ENCODE peak calls at places on chromosomes 4 and X, in nine cellular contexts. One of them, this sample, is unnamed. For H3K4me1, the result is how much of the 10 kb centered on the place peaks cover.

GRCh38 chrX:97850911-97851310 is 967.2 kb downstream of the RPA4 start:
- DNase-seq in K562: no peak
- DNase-seq in spleen: no peak
- DNase-seq in stomach: no peak
- DNase-seq in breast epithelium: no peak
- DNase-seq in transverse colon: no peak
- DNase-seq in HCT116: no peak
- DNase-seq in SK-N-SH: no peak
- DNase-seq in GM23338: no peak
- DNase-seq in this sample: no peak

GRCh38 chr4:78788005-78788889 is 12.1 kb downstream of the BMP2K start:
- DNase-seq in K562: no peak
- DNase-seq in spleen: no peak
- DNase-seq in stomach: no peak
- DNase-seq in breast epithelium: no peak
- DNase-seq in transverse colon: no peak
- DNase-seq in HCT116: no peak
- DNase-seq in SK-N-SH: no peak
- DNase-seq in GM23338: no peak
- DNase-seq in this sample: no peak

GRCh38 chrX:45743081-45743533 is 542.4 kb upstream of the DIPK2B start:
- DNase-seq in K562: peak
- DNase-seq in spleen: no peak
- DNase-seq in stomach: no peak
- DNase-seq in breast epithelium: no peak
- DNase-seq in transverse colon: no peak
- DNase-seq in HCT116: peak
- DNase-seq in SK-N-SH: peak
- DNase-seq in GM23338: peak
- DNase-seq in this sample: no peak

GRCh38 chr4:149785686-149786431 is 29.8 kb downstream of the IQCM start:
- DNase-seq in K562: no peak
- DNase-seq in spleen: no peak
- DNase-seq in stomach: no peak
- DNase-seq in breast epithelium: no peak
- DNase-seq in transverse colon: no peak
- DNase-seq in HCT116: no peak
- DNase-seq in SK-N-SH: no peak
- DNase-seq in GM23338: peak
- DNase-seq in this sample: no peak

GRCh38 chr4:171847751-171848150 is 34.5 kb downstream of the GALNTL6 start:
- DNase-seq in K562: no peak
- DNase-seq in spleen: no peak
- DNase-seq in stomach: no peak
- DNase-seq in breast epithelium: no peak
- DNase-seq in transverse colon: no peak
- DNase-seq in HCT116: no peak
- DNase-seq in SK-N-SH: no peak
- DNase-seq in GM23338: no peak
- DNase-seq in this sample: no peak

GRCh38 chr4:56055991-56056390 is 107.2 kb downstream of the CEP135 start:
- DNase-seq in K562: no peak
- DNase-seq in spleen: no peak
- DNase-seq in stomach: no peak
- DNase-seq in breast epithelium: no peak
- DNase-seq in transverse colon: no peak
- DNase-seq in HCT116: no peak
- DNase-seq in SK-N-SH: no peak
- DNase-seq in GM23338: no peak
- DNase-seq in this sample: no peak

GRCh38 chr4:54228064-54228527 is 997 bp upstream of the PDGFRA start:
- DNase-seq in K562: peak
- DNase-seq in spleen: peak
- DNase-seq in stomach: peak
- DNase-seq in breast epithelium: peak
- DNase-seq in transverse colon: peak
- DNase-seq in HCT116: no peak
- DNase-seq in SK-N-SH: peak
- DNase-seq in GM23338: peak
- DNase-seq in this sample: peak

GRCh38 chr4:20030108-20030507 is 221.6 kb upstream of the SLIT2 start:
- DNase-seq in K562: no peak
- DNase-seq in spleen: no peak
- DNase-seq in stomach: no peak
- DNase-seq in breast epithelium: no peak
- DNase-seq in transverse colon: no peak
- DNase-seq in HCT116: no peak
- DNase-seq in SK-N-SH: no peak
- DNase-seq in GM23338: no peak
- DNase-seq in this sample: no peak

GRCh38 chrX:41449615-41450014 is 2.5 kb downstream of the NYX start:
- DNase-seq in K562: no peak
- DNase-seq in spleen: no peak
- DNase-seq in stomach: no peak
- DNase-seq in breast epithelium: no peak
- DNase-seq in transverse colon: no peak
- DNase-seq in HCT116: no peak
- DNase-seq in SK-N-SH: no peak
- DNase-seq in GM23338: no peak
- DNase-seq in this sample: no peak

GRCh38 chr4:54041916-54042315 is 22.5 kb downstream of the CHIC2 start:
- DNase-seq in K562: no peak
- DNase-seq in spleen: no peak
- DNase-seq in stomach: no peak
- DNase-seq in breast epithelium: no peak
- DNase-seq in transverse colon: no peak
- DNase-seq in HCT116: no peak
- DNase-seq in SK-N-SH: no peak
- DNase-seq in GM23338: no peak
- DNase-seq in this sample: no peak

GRCh38 chr4:165118256-165118909 is 5.7 kb upstream of the TMEM192 start:
- DNase-seq in K562: no peak
- DNase-seq in spleen: no peak
- DNase-seq in stomach: no peak
- DNase-seq in breast epithelium: no peak
- DNase-seq in transverse colon: no peak
- DNase-seq in HCT116: no peak
- DNase-seq in SK-N-SH: no peak
- DNase-seq in GM23338: no peak
- DNase-seq in this sample: no peak

GRCh38 chrX:72348247-72348979 is 42.7 kb upstream of the CITED1 start:
- DNase-seq in K562: peak
- DNase-seq in spleen: no peak
- DNase-seq in stomach: no peak
- DNase-seq in breast epithelium: no peak
- DNase-seq in transverse colon: no peak
- DNase-seq in HCT116: no peak
- DNase-seq in SK-N-SH: no peak
- DNase-seq in GM23338: no peak
- DNase-seq in this sample: no peak

GRCh38 chrX:70481424-70481823 is 36.8 kb downstream of the DLG3 start:
- DNase-seq in K562: no peak
- DNase-seq in spleen: no peak
- DNase-seq in stomach: no peak
- DNase-seq in breast epithelium: no peak
- DNase-seq in transverse colon: no peak
- DNase-seq in HCT116: no peak
- DNase-seq in SK-N-SH: no peak
- DNase-seq in GM23338: no peak
- DNase-seq in this sample: no peak

GRCh38 chr4:176387571-176387970 is 67.8 kb downstream of the SPCS3 start:
- DNase-seq in K562: no peak
- DNase-seq in spleen: no peak
- DNase-seq in stomach: no peak
- DNase-seq in breast epithelium: no peak
- DNase-seq in transverse colon: no peak
- DNase-seq in HCT116: no peak
- DNase-seq in SK-N-SH: no peak
- DNase-seq in GM23338: no peak
- DNase-seq in this sample: no peak

DNA sequence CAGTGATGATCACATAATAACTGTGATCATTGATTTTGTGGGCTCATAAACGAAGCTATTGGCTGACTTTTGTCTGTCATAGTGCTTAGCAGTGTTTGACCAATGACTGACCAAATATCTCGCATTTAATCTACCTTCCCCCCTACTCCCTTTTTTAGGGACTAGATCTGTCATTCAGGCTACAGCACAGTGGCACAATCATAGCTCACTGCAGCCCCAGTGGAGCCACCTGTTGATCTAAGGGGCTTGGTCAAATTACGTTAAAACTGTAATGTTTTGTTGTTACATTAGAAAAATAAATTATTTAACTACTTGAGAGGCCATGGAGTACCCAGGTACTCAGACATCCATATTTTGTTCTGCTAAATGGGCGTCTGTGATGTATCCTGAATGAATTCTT is 1.5 kb downstream of the FUNDC2 start:
- DNase-seq in K562: peak
- DNase-seq in spleen: no peak
- DNase-seq in stomach: no peak
- DNase-seq in breast epithelium: no peak
- DNase-seq in transverse colon: no peak
- DNase-seq in HCT116: no peak
- DNase-seq in SK-N-SH: no peak
- DNase-seq in GM23338: no peak
- DNase-seq in this sample: no peak
- TF ChIP-seq CTCF in K562: peak
- TF ChIP-seq CTCF in spleen: no peak
- TF ChIP-seq CTCF in stomach: no peak
- TF ChIP-seq CTCF in breast epithelium: no peak
- TF ChIP-seq CTCF in transverse colon: no peak
- TF ChIP-seq CTCF in HCT116: no peak
- TF ChIP-seq CTCF in SK-N-SH: no peak
- TF ChIP-seq CTCF in GM23338: no peak
- TF ChIP-seq CTCF in this sample: no peak

DNA sequence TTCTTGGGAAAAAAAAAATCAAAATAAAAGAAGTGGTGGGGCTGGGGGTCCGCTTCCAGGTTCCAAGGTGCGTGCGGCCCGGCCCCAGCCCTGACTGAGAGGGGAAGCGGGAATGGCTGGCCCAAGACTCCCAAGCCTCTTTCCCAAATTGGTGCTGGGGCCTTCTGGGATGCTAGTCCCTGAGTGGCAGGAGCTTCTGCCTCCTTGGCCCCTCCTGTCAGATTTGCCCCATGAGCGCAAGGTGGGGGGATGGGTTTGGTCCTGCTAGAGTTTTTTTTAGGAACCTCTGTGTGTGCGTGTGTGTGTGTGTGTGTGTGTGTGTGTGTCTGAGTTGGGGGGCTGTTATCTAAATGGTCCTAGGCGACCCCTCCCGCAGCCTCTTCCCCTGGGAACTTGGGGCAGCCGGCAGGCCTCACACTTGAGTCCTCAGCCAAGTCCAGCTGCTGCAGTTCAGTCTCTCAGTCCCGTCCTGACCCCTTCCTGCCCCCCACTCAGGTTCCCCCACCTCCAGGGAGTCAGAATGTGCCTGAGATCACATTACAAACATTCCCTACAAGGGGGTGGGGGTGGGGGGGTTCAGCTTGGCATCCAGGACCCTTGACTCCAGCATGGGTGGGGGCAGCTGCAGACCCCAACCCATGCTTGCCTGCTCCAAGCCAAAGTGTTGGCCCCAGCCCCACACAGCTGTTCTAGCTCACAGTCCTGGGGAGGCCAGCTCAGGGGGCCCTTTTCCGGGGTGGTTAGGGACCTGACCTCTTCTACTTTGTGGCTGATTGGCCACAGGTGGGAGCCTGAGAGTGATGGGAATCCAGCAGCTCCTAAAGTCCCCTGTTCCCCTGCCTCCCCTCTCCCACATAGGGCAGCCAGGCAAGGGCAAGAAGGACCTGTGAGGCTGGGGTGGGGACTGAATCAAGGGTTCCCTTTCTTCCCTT is 4.0 kb downstream of the EFNB1 start:
- DNase-seq in K562: no peak
- DNase-seq in spleen: no peak
- DNase-seq in stomach: no peak
- DNase-seq in breast epithelium: no peak
- DNase-seq in transverse colon: no peak
- DNase-seq in HCT116: no peak
- DNase-seq in SK-N-SH: no peak
- DNase-seq in GM23338: peak
- DNase-seq in this sample: peak
- H3K4me1 ChIP-seq in K562: under half
- H3K4me1 ChIP-seq in spleen: under half
- H3K4me1 ChIP-seq in stomach: under half
- H3K4me1 ChIP-seq in breast epithelium: under half
- H3K4me1 ChIP-seq in transverse colon: under half
- H3K4me1 ChIP-seq in HCT116: under half
- H3K4me1 ChIP-seq in SK-N-SH: under half
- H3K4me1 ChIP-seq in GM23338: under half
- H3K4me1 ChIP-seq in this sample: under half

DNA sequence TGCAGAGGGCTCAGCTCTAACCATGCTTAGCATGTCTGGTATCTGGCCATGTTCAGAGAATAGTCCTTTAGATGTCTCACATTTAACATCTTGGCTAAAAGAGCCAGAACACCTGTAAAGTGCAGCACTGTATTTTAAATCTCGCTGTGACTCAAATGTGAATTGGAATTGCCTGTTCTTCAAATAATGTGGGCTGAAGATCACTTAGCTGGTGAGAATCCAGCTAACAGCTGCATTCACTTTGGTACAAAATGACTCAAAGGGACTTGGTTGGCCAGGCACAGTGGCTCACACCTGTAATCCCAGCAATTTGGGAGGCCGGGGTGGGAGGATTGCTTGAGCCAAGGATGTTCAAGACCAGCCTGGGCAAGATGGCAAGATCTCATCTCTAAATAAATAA is 63.5 kb upstream of the PLAC8 start:
- DNase-seq in K562: no peak
- DNase-seq in spleen: no peak
- DNase-seq in stomach: no peak
- DNase-seq in breast epithelium: no peak
- DNase-seq in transverse colon: no peak
- DNase-seq in HCT116: no peak
- DNase-seq in SK-N-SH: no peak
- DNase-seq in GM23338: no peak
- DNase-seq in this sample: no peak
- TF ChIP-seq POLR2AphosphoS5 in K562: no peak
- TF ChIP-seq POLR2AphosphoS5 in spleen: no peak
- TF ChIP-seq POLR2AphosphoS5 in stomach: no peak
- TF ChIP-seq POLR2AphosphoS5 in breast epithelium: no peak
- TF ChIP-seq POLR2AphosphoS5 in transverse colon: no peak
- TF ChIP-seq POLR2AphosphoS5 in HCT116: no peak
- TF ChIP-seq POLR2AphosphoS5 in SK-N-SH: no peak
- TF ChIP-seq POLR2AphosphoS5 in GM23338: no peak
- TF ChIP-seq POLR2AphosphoS5 in this sample: no peak

DNA sequence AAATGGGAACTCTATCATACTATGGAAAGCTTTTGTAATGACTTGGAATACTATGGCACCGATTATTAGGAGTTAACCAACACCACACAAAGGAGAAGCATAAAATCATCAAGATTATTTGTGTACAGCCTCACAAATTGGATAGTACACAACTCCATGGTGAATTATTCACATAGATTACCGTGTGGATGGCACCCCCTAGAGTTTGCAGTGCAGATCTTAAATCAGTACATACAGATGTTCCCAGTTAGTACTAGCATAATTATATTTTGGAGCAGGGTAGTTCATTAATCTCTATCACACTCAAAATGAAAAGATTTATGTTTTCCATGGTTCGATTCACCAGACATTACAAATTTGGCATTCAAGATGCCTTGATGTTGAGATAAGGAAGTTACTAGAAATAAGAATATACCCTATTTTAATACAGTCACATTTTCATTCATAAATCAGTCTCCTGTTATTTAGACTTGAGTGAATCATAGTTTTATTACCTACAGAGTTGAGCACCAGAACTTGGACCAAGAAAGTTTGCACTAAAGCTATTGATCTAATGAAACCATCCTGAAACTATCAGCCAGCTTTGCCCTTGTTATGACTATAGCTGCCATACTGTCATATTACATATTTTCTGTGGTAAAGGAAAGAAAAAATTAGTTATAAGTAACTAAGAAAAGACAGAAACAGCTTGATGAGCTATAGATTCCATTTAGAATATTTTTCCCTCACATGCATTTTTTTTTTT is 531.8 kb downstream of the GLUD2 start:
- DNase-seq in K562: peak
- DNase-seq in spleen: no peak
- DNase-seq in stomach: no peak
- DNase-seq in breast epithelium: no peak
- DNase-seq in transverse colon: peak
- DNase-seq in HCT116: peak
- DNase-seq in SK-N-SH: peak
- DNase-seq in GM23338: peak
- DNase-seq in this sample: no peak
- TF ChIP-seq CTCF in K562: peak
- TF ChIP-seq CTCF in spleen: peak
- TF ChIP-seq CTCF in stomach: no peak
- TF ChIP-seq CTCF in breast epithelium: no peak
- TF ChIP-seq CTCF in transverse colon: peak
- TF ChIP-seq CTCF in HCT116: peak
- TF ChIP-seq CTCF in SK-N-SH: peak
- TF ChIP-seq CTCF in GM23338: no peak
- TF ChIP-seq CTCF in this sample: no peak

This sample was measured in vagina.